ENCODE peak calls at places on chromosomes 13 and 19, in ten cellular contexts. G, E, M, H, S, U, P, J, T and A are unnamed samples.

GRCh38 chr13:110319397-110319773 is 12.3 kb downstream of the COL4A2 start:
- DNase-seq in E (no peak), H (no peak), M (no peak), T (no peak), U (no peak), J (no peak), P (no peak), S (no peak), G (no peak), A (no peak)

GRCh38 chr19:48025480-48025879 is 18.4 kb downstream of the CABP5 start:
- DNase-seq in H (no peak), T (no peak), P (no peak), E (no peak), M (no peak), U (no peak), J (no peak), G (no peak), S (no peak), A (no peak)

GRCh38 chr13:76385606-76386005 is 500.6 kb downstream of the KCTD12 start:
- DNase-seq in H (no peak), J (no peak), E (no peak), G (no peak), U (no peak), T (no peak), P (no peak), S (no peak), M (peak), A (no peak)

GRCh38 chr19:50486823-50487515 is 10.3 kb upstream of the GARIN5A start:
- DNase-seq in P (peak), H (peak), T (no peak), M (peak), E (peak), J (no peak), S (peak), U (no peak), G (peak), A (peak)

GRCh38 chr19:32387701-32388392 is 17.7 kb upstream of the DPY19L3 start:
- DNase-seq in P (no peak), U (no peak), T (no peak), M (peak), H (no peak), S (no peak), G (no peak), J (no peak), E (no peak), A (no peak)

GRCh38 chr13:36919206-36919832 is 719 bp downstream of the SMAD9 start:
- DNase-seq in H (peak), P (no peak), T (no peak), M (peak), J (peak), U (peak), G (peak), E (no peak), S (peak), A (no peak)

GRCh38 chr13:97720881-97721280 is 232.6 kb upstream of the IPO5 start:
- DNase-seq in E (no peak), U (no peak), M (no peak), P (no peak), H (no peak), T (no peak), J (no peak), S (no peak), G (no peak), A (no peak)

GRCh38 chr19:14961956-14962685 is 17.5 kb downstream of the SLC1A6 start:
- DNase-seq in M (no peak), P (no peak), H (no peak), G (no peak), U (no peak), E (no peak), S (no peak), J (no peak), T (no peak), A (no peak)

GRCh38 chr19:4909897-4910593 is 744 bp downstream of the UHRF1 start:
- DNase-seq in U (peak), G (peak), S (peak), T (no peak), H (peak), E (peak), M (peak), P (peak), J (peak), A (peak)

GRCh38 chr19:15715642-15716041 is 12.2 kb upstream of the OR10H2 start:
- DNase-seq in H (no peak), G (no peak), E (no peak), T (no peak), S (no peak), M (no peak), J (no peak), P (no peak), U (no peak), A (no peak)

GRCh38 chr13:104106705-104107393 is 1040.6 kb upstream of the SLC10A2 start:
- DNase-seq in H (no peak), U (no peak), T (no peak), M (peak), J (no peak), G (no peak), S (no peak), E (no peak), P (peak), A (no peak)

GRCh38 chr19:17627161-17627560 is 61.0 kb downstream of the UNC13A start:
- DNase-seq in P (no peak), U (no peak), S (no peak), G (no peak), T (no peak), E (no peak), H (no peak), J (no peak), M (no peak), A (no peak)

GRCh38 chr13:61370520-61370919 is 45.1 kb downstream of the PCDH20 start:
- DNase-seq in P (no peak), H (no peak), G (no peak), J (no peak), M (no peak), S (no peak), E (no peak), U (no peak), T (no peak), A (no peak)

GRCh38 chr13:39803156-39803555 is 147.7 kb downstream of the COG6 start:
- DNase-seq in J (no peak), T (no peak), S (no peak), H (no peak), G (no peak), U (no peak), M (no peak), E (no peak), P (no peak), A (no peak)

GRCh38 chr13:43767351-43767901 is 19.3 kb downstream of the ENOX1 start:
- DNase-seq in T (no peak), P (no peak), E (no peak), M (peak), J (no peak), S (no peak), H (no peak), G (peak), U (no peak), A (no peak)

GRCh38 chr13:49733181-49733951 is 42.1 kb upstream of the EBPL start:
- DNase-seq in M (peak), J (no peak), S (no peak), U (no peak), H (no peak), P (no peak), E (no peak), T (no peak), G (no peak), A (no peak)

GRCh38 chr13:25675060-25675459 is 303.3 kb downstream of the ATP8A2 start:
- DNase-seq in P (no peak), M (no peak), G (no peak), T (no peak), H (no peak), S (no peak), U (no peak), E (no peak), J (no peak), A (no peak)

GRCh38 chr13:48505597-48506091 is 27.2 kb downstream of the RCBTB2 start:
- DNase-seq in H (no peak), S (peak), J (no peak), E (no peak), M (no peak), P (peak), U (peak), T (no peak), G (no peak), A (peak)

GRCh38 chr13:85806553-85807175 is 7.4 kb upstream of the SLITRK6 start:
- DNase-seq in T (peak), E (no peak), H (no peak), P (peak), G (peak), M (peak), U (no peak), S (no peak), J (peak), A (no peak)

GRCh38 chr13:97058896-97059295 is 64.6 kb upstream of the OXGR1 start:
- DNase-seq in U (no peak), M (no peak), E (no peak), H (no peak), G (no peak), P (no peak), T (no peak), J (no peak), S (no peak), A (no peak)

GRCh38 chr19:50512999-50513745 is 541 bp downstream of the ASPDH start:
- DNase-seq in E (no peak), U (no peak), G (no peak), P (no peak), H (no peak), M (no peak), S (no peak), J (no peak), T (no peak), A (no peak)

GRCh38 chr19:7852851-7853759 is 21.1 kb downstream of the PRR36 start:
- DNase-seq in M (peak), P (peak), H (peak), T (no peak), U (peak), E (peak), J (peak), G (peak), S (peak), A (peak)

GRCh38 chr19:17739121-17739875 is 12.0 kb upstream of the FCHO1 start:
- DNase-seq in G (peak), H (no peak), T (no peak), S (no peak), E (no peak), M (no peak), J (no peak), U (no peak), P (peak), A (no peak)

GRCh38 chr13:113142876-113143275 is 15.6 kb upstream of the PROZ start:
- DNase-seq in E (no peak), G (no peak), P (no peak), J (no peak), T (no peak), S (no peak), H (no peak), U (no peak), M (no peak), A (no peak)

GRCh38 chr13:113596321-113597200 is 12.0 kb downstream of the TFDP1 start:
- DNase-seq in H (no peak), E (no peak), M (no peak), P (no peak), J (no peak), G (no peak), S (no peak), T (no peak), U (peak), A (no peak)

GRCh38 chr13:93338030-93338429 is 111.4 kb downstream of the GPC6 start:
- DNase-seq in T (no peak), H (no peak), E (no peak), S (no peak), U (no peak), M (no peak), G (no peak), P (no peak), J (no peak), A (no peak)

GRCh38 chr13:76225815-76226489 is 589.8 kb downstream of the LMO7 start:
- DNase-seq in M (peak), T (peak), J (no peak), E (no peak), U (no peak), P (no peak), H (no peak), S (no peak), G (no peak), A (no peak)

GRCh38 chr13:51252954-51253531 is 30.8 kb downstream of the FAM124A start:
- DNase-seq in G (no peak), H (no peak), U (no peak), E (no peak), P (no peak), S (no peak), M (no peak), T (no peak), J (no peak), A (no peak)

GRCh38 chr19:7904074-7905020 is 670 bp downstream of the MAP2K7 start:
- DNase-seq in S (peak), E (no peak), G (peak), P (peak), M (no peak), J (peak), U (no peak), T (no peak), H (no peak), A (peak)

GRCh38 chr19:7336321-7336973 is 12.3 kb upstream of the ARHGEF18 start:
- DNase-seq in H (no peak), G (no peak), J (no peak), S (no peak), M (no peak), U (no peak), E (no peak), P (no peak), T (no peak), A (no peak)

GRCh38 chr13:42847891-42848663 is 66.7 kb downstream of the FAM216B start:
- DNase-seq in M (no peak), T (no peak), G (no peak), J (no peak), U (no peak), S (no peak), E (no peak), P (no peak), H (no peak), A (no peak)

GRCh38 chr13:21033866-21034601 is 27.4 kb downstream of the LATS2 start:
- DNase-seq in J (no peak), G (no peak), S (no peak), E (no peak), M (peak), U (no peak), T (no peak), P (no peak), H (no peak), A (no peak)

GRCh38 chr13:100392709-100393630 is 195.6 kb downstream of the GGACT start:
- DNase-seq in T (peak), E (peak), G (no peak), U (peak), S (peak), M (peak), J (peak), P (no peak), H (no peak), A (no peak)

GRCh38 chr19:45640849-45641273 is 1.7 kb upstream of the EML2 start:
- DNase-seq in H (no peak), G (no peak), M (no peak), U (peak), J (no peak), E (peak), P (no peak), S (peak), T (no peak), A (no peak)

GRCh38 chr19:9673912-9674668 is 810 bp downstream of the ZNF562 start:
- DNase-seq in J (no peak), P (peak), U (peak), H (no peak), T (no peak), G (no peak), M (peak), S (peak), E (peak), A (no peak)

GRCh38 chr19:35264281-35265125 is 4.3 kb upstream of the USF2 start:
- DNase-seq in U (peak), G (no peak), S (no peak), M (no peak), J (no peak), P (no peak), T (no peak), H (no peak), E (no peak), A (no peak)

GRCh38 chr19:33398361-33399060 is 25.0 kb downstream of the CEBPG start:
- DNase-seq in S (no peak), T (no peak), G (no peak), J (no peak), M (no peak), P (no peak), E (no peak), H (no peak), U (peak), A (no peak)

GRCh38 chr19:41915248-41916032 is 12.8 kb downstream of the ERFL start:
- DNase-seq in S (no peak), G (no peak), H (no peak), E (no peak), P (no peak), U (no peak), T (no peak), M (no peak), J (no peak), A (no peak)